ENCODE peak calls at places on chromosomes 5 and 9, in seven cellular contexts. F is neural progenitor cell, E is PC-3, T is SK-N-SH, O is GM23248, U is Karpas-422, G is neuronal stem cell. A is an unnamed sample.

GRCh38 chr5:39599721-39600431 is 175.1 kb upstream of the DAB2 start:
- DNase-seq in F (peak; percentile 15), E (peak; percentile 84), T (no peak), O (peak; percentile 76), U (peak; percentile 51), G (peak; percentile 3), A (peak; percentile 20)

GRCh38 chr5:103901885-103902284 is 339.3 kb upstream of the NUDT12 start:
- DNase-seq in F (no peak), E (no peak), T (no peak), O (no peak), U (no peak), G (no peak), A (no peak)

GRCh38 chr5:96257904-96258303 is 175.1 kb downstream of the PCSK1 start:
- DNase-seq in F (no peak), E (peak; percentile 36), T (no peak), O (peak; percentile 89), U (no peak), G (no peak), A (peak; percentile 92)

GRCh38 chr5:163379298-163380155 is 57.9 kb upstream of the CCNG1 start:
- DNase-seq in F (no peak), E (peak; percentile 94), T (no peak), O (peak; percentile 86), U (no peak), G (no peak), A (peak; percentile 92)

GRCh38 chr9:121815556-121816448 is 164.4 kb downstream of the DAB2IP start:
- DNase-seq in F (no peak), E (no peak), T (no peak), O (no peak), U (peak; percentile 33), G (no peak), A (no peak)

GRCh38 chr9:73269430-73270101 is 117.9 kb downstream of the ANXA1 start:
- DNase-seq in F (peak; percentile 30), E (peak; percentile 38), T (peak; percentile 5), O (peak; percentile 21), U (no peak), G (no peak), A (peak; percentile 10)

GRCh38 chr5:15786884-15787283 is 286.9 kb downstream of the FBXL7 start:
- DNase-seq in F (no peak), E (no peak), T (no peak), O (no peak), U (no peak), G (no peak), A (no peak)

GRCh38 chr5:138901716-138902115 is 26.6 kb upstream of the LRRTM2 start:
- DNase-seq in F (peak; percentile 17), E (no peak), T (no peak), O (no peak), U (no peak), G (no peak), A (no peak)

GRCh38 chr9:134328341-134328840 is 2.1 kb downstream of the RXRA start:
- DNase-seq in F (peak; percentile 93), E (no peak), T (no peak), O (peak; percentile 68), U (no peak), G (peak; percentile 69), A (no peak)

GRCh38 chr5:169350759-169351240 is 49.9 kb upstream of the SLIT3 start:
- DNase-seq in F (no peak), E (peak; percentile 99), T (peak; percentile 35), O (peak; percentile 100), U (no peak), G (no peak), A (peak; percentile 99)

DNA sequence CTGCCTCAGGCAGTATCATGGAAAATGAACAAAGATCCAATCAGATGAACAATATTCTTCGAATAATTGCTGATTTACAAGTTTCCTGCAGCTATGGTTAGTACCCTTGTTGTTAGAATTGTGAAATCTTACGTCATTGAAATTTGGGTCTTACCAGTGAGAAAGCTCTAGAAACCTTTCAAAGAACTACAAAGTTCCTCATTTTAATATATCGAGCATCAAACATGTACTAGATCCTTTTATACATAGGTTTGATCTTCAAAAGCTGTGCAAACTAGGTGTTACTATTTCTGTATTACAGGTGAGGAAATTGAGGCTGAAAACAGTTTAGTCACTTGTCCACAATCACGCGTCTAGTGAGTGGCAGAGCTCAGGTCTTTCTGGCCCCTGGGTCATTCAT is 43.7 kb upstream of the ANGPTL2 start:
- DNase-seq in F (no peak), E (no peak), T (no peak), O (no peak), U (peak; percentile 74), G (no peak), A (no peak)
- H3K4me2 ChIP-seq in F (no peak overlapping the region), E (no peak overlapping the region), T (no peak overlapping the region), O (no peak overlapping the region), U (peak overlapping the region; percentile 46), G (no peak overlapping the region), A (no peak overlapping the region)

GRCh38 chr5:38557792-38558191 is 1.3 kb upstream of the LIFR start:
- DNase-seq in F (no peak), E (no peak), T (no peak), O (no peak), U (no peak), G (no peak), A (no peak)
- H3K4me1 ChIP-seq in F (peaks cover 6% of the 10 kb centered on the region), E (peaks cover 15% of the 10 kb centered on the region), T (peaks cover 4% of the 10 kb centered on the region), O (peaks cover 13% of the 10 kb centered on the region), U (no peaks in the 10 kb centered on the region), G (peaks cover 16% of the 10 kb centered on the region), A (peaks cover 8% of the 10 kb centered on the region)

GRCh38 chr5:999724-1000123 is 8.9 kb upstream of the NKD2 start:
- DNase-seq in F (no peak), E (no peak), T (no peak), O (no peak), U (no peak), G (no peak), A (no peak)
- H3K9ac ChIP-seq in F (no peak overlapping the region), E (no peak overlapping the region), T (no peak overlapping the region), O (no peak overlapping the region), U (no peak overlapping the region), G (no peak overlapping the region), A (no peak overlapping the region)

GRCh38 chr5:1292846-1293415 is 1.9 kb downstream of the TERT start:
- DNase-seq in F (no peak), E (no peak), T (no peak), O (no peak), U (no peak), G (no peak), A (no peak)
- H3K4me2 ChIP-seq in F (no peak overlapping the region), E (no peak overlapping the region), T (no peak overlapping the region), O (no peak overlapping the region), U (no peak overlapping the region), G (no peak overlapping the region), A (no peak overlapping the region)

DNA sequence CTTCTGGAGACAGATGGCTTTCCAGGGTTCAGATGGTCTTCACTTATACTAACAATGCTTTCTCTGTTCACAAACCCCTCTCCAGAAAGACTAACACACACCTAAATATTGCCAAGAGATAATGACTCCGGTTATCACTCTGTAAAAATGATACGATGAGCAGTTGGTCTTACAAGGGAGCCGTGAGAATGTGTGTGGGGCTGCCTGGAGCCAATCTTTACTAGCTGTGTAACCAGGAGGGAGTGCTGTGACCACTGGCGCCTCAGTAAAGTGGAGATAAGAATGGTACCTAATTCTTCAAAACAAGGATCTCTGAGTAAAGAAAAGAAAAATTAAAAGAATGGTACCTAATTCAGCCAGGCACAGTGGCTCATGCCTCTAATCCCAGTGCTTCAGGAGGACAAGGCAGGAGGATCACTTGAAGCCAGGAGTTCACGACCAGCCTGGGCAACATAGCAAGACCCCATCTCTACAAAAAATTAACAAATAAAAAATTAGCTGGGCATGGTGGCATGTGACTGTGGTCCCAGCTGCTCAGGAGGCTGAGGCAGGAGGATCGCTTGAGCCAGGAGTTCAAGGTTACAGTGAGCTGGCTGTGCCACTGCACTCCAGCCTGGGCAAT is 39.9 kb upstream of the IL17B start:
- DNase-seq in F (no peak), E (no peak), T (no peak), O (no peak), U (no peak), G (no peak), A (no peak)
- H3K4me1 ChIP-seq in F (peaks cover 38% of the 10 kb centered on the region), E (no peaks in the 10 kb centered on the region), T (peaks cover 71% of the 10 kb centered on the region), O (peaks cover 40% of the 10 kb centered on the region), U (peaks cover 6% of the 10 kb centered on the region), G (peaks cover 37% of the 10 kb centered on the region), A (peaks cover 77% of the 10 kb centered on the region)

DNA sequence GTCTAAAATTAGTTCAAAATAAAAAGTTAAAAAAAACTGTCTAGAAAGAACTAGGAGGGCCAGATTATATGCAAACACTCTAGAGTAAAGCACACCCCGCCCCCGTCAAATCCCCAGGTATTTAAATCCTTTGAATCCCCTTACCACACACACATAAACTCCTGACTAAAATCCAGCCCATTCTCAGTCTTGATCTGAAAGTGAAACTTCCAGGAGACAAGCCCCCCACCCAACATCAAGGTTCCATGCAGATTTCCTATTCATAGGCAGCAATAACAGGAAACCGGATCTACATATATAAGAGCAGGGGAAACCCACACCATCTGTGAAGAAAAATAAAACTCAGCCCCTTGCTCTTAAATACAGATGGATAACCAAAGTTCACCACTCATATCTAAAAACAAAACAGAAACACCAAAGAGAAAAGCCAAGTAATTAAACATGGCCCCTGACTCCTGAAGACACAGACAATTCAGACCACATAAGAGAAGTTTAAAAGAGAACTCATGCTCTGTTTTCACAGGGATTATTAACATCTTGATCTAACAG is 42.3 kb downstream of the MARCHF3 start:
- DNase-seq in F (no peak), E (no peak), T (no peak), O (no peak), U (no peak), G (no peak), A (no peak)
- H3K9ac ChIP-seq in F (no peak overlapping the region), E (no peak overlapping the region), T (no peak overlapping the region), O (no peak overlapping the region), U (no peak overlapping the region), G (no peak overlapping the region), A (no peak overlapping the region)

GRCh38 chr5:112353678-112354077 is 65.4 kb downstream of the EPB41L4A start:
- DNase-seq in F (no peak), E (no peak), T (no peak), O (no peak), U (no peak), G (no peak), A (no peak)
- H3K4me2 ChIP-seq in F (no peak overlapping the region), E (no peak overlapping the region), T (no peak overlapping the region), O (no peak overlapping the region), U (no peak overlapping the region), G (no peak overlapping the region), A (no peak overlapping the region)

DNA sequence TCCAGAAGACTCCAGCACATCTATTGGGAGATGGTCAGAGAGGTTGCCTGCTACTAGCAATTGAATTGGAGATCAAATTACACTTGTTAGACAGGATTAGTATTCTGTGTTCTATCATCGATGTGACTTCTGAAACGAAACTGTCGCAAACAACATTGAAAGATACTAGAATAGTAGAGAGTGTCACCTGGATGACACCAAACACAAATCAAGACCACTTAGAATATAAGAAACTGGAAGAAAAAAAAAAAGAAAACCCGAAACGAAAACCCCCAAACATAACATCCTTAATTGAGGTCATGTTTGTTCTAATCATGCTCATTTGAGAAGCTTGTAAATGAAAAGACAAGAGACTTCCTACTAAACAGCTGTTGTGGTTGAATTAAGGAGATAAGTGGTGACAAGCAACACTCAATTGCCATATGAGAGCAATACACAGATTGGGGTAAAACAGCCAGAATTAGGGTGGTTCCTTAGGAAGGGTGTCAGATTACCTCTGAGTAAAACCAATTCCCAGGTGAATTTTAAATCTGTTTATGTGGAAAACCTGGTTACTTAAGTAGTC is 97.6 kb downstream of the BASP1 start:
- DNase-seq in F (no peak), E (no peak), T (no peak), O (peak; percentile 41), U (peak; percentile 64), G (no peak), A (peak; percentile 20)
- H3K4me1 ChIP-seq in F (peaks cover 7% of the 10 kb centered on the region), E (peaks cover 41% of the 10 kb centered on the region), T (no peaks in the 10 kb centered on the region), O (peaks cover 30% of the 10 kb centered on the region), U (peaks cover 53% of the 10 kb centered on the region), G (peaks cover 10% of the 10 kb centered on the region), A (peaks cover 18% of the 10 kb centered on the region)

A was measured in astrocyte.